ENCODE peak calls at places on chromosomes 7 and 10, in five cellular contexts. One of them, this sample, is unnamed.

GRCh38 chr10:71132321-71132810 is 80.0 kb upstream of the UNC5B start:
- DNase-seq in Peyer's patch: no peak
- DNase-seq in cardiac fibroblast: no peak
- DNase-seq in glutamatergic neuron: no peak
- DNase-seq in ascending aorta: no peak
- DNase-seq in this sample: no peak

GRCh38 chr10:50990568-50991495 is 83.5 kb upstream of the PRKG1 start:
- DNase-seq in Peyer's patch: no peak
- DNase-seq in cardiac fibroblast: peak
- DNase-seq in glutamatergic neuron: peak
- DNase-seq in ascending aorta: peak
- DNase-seq in this sample: peak

GRCh38 chr7:12056381-12056780 is 154.7 kb upstream of the TMEM106B start:
- DNase-seq in Peyer's patch: no peak
- DNase-seq in cardiac fibroblast: peak
- DNase-seq in glutamatergic neuron: no peak
- DNase-seq in ascending aorta: no peak
- DNase-seq in this sample: no peak

GRCh38 chr10:104802941-104803340 is 161.9 kb downstream of the SORCS3 start:
- DNase-seq in Peyer's patch: no peak
- DNase-seq in cardiac fibroblast: no peak
- DNase-seq in glutamatergic neuron: no peak
- DNase-seq in ascending aorta: no peak
- DNase-seq in this sample: no peak

GRCh38 chr10:124742418-124743187 is 1.6 kb downstream of the FAM53B start:
- DNase-seq in Peyer's patch: no peak
- DNase-seq in cardiac fibroblast: peak
- DNase-seq in glutamatergic neuron: peak
- DNase-seq in ascending aorta: peak
- DNase-seq in this sample: peak

GRCh38 chr10:104333037-104333727 is 5.1 kb downstream of the ITPRIP start:
- DNase-seq in Peyer's patch: no peak
- DNase-seq in cardiac fibroblast: peak
- DNase-seq in glutamatergic neuron: no peak
- DNase-seq in ascending aorta: peak
- DNase-seq in this sample: peak

GRCh38 chr7:74372511-74373111 is 81.1 kb upstream of the GTF2IRD1 start:
- DNase-seq in Peyer's patch: no peak
- DNase-seq in cardiac fibroblast: no peak
- DNase-seq in glutamatergic neuron: peak
- DNase-seq in ascending aorta: no peak
- DNase-seq in this sample: peak

GRCh38 chr10:31359979-31360378 is 41.0 kb downstream of the ZEB1 start:
- DNase-seq in Peyer's patch: no peak
- DNase-seq in cardiac fibroblast: peak
- DNase-seq in glutamatergic neuron: no peak
- DNase-seq in ascending aorta: no peak
- DNase-seq in this sample: no peak

GRCh38 chr7:125876436-125876835 is 946.8 kb upstream of the POT1 start:
- DNase-seq in Peyer's patch: no peak
- DNase-seq in cardiac fibroblast: no peak
- DNase-seq in glutamatergic neuron: no peak
- DNase-seq in ascending aorta: no peak
- DNase-seq in this sample: no peak

GRCh38 chr7:38021892-38022291 is 101.5 kb downstream of the EPDR1 start:
- DNase-seq in Peyer's patch: no peak
- DNase-seq in cardiac fibroblast: no peak
- DNase-seq in glutamatergic neuron: no peak
- DNase-seq in ascending aorta: no peak
- DNase-seq in this sample: no peak

GRCh38 chr10:6491841-6492609 is 88.1 kb downstream of the PRKCQ start:
- DNase-seq in Peyer's patch: no peak
- DNase-seq in cardiac fibroblast: no peak
- DNase-seq in glutamatergic neuron: no peak
- DNase-seq in ascending aorta: no peak
- DNase-seq in this sample: no peak

GRCh38 chr10:100482181-100482833 is 19.5 kb downstream of the WNT8B start:
- DNase-seq in Peyer's patch: peak
- DNase-seq in cardiac fibroblast: peak
- DNase-seq in glutamatergic neuron: peak
- DNase-seq in ascending aorta: peak
- DNase-seq in this sample: peak

GRCh38 chr10:90650858-90651257 is 207.0 kb downstream of the HTR7 start:
- DNase-seq in Peyer's patch: no peak
- DNase-seq in cardiac fibroblast: no peak
- DNase-seq in glutamatergic neuron: no peak
- DNase-seq in ascending aorta: no peak
- DNase-seq in this sample: no peak

GRCh38 chr10:21458496-21458895 is 67.0 kb downstream of the SKIDA1 start:
- DNase-seq in Peyer's patch: no peak
- DNase-seq in cardiac fibroblast: no peak
- DNase-seq in glutamatergic neuron: no peak
- DNase-seq in ascending aorta: no peak
- DNase-seq in this sample: peak

GRCh38 chr7:43572516-43573049 is 10.3 kb upstream of the STK17A start:
- DNase-seq in Peyer's patch: no peak
- DNase-seq in cardiac fibroblast: peak
- DNase-seq in glutamatergic neuron: no peak
- DNase-seq in ascending aorta: peak
- DNase-seq in this sample: peak

GRCh38 chr7:55992346-55992745 is 28.0 kb downstream of the NIPSNAP2 start:
- DNase-seq in Peyer's patch: no peak
- DNase-seq in cardiac fibroblast: no peak
- DNase-seq in glutamatergic neuron: no peak
- DNase-seq in ascending aorta: no peak
- DNase-seq in this sample: no peak

GRCh38 chr7:74233655-74234280 is 20.4 kb downstream of the RFC2 start:
- DNase-seq in Peyer's patch: no peak
- DNase-seq in cardiac fibroblast: peak
- DNase-seq in glutamatergic neuron: no peak
- DNase-seq in ascending aorta: no peak
- DNase-seq in this sample: no peak

GRCh38 chr7:22663319-22663718 is 63.7 kb upstream of the IL6 start:
- DNase-seq in Peyer's patch: no peak
- DNase-seq in cardiac fibroblast: peak
- DNase-seq in glutamatergic neuron: no peak
- DNase-seq in ascending aorta: no peak
- DNase-seq in this sample: peak

GRCh38 chr7:47580811-47581331 is 1.0 kb downstream of the TNS3 start:
- DNase-seq in Peyer's patch: no peak
- DNase-seq in cardiac fibroblast: peak
- DNase-seq in glutamatergic neuron: no peak
- DNase-seq in ascending aorta: no peak
- DNase-seq in this sample: no peak

GRCh38 chr7:47875998-47876744 is 72.1 kb downstream of the PKD1L1 start:
- DNase-seq in Peyer's patch: no peak
- DNase-seq in cardiac fibroblast: no peak
- DNase-seq in glutamatergic neuron: no peak
- DNase-seq in ascending aorta: no peak
- DNase-seq in this sample: no peak

DNA sequence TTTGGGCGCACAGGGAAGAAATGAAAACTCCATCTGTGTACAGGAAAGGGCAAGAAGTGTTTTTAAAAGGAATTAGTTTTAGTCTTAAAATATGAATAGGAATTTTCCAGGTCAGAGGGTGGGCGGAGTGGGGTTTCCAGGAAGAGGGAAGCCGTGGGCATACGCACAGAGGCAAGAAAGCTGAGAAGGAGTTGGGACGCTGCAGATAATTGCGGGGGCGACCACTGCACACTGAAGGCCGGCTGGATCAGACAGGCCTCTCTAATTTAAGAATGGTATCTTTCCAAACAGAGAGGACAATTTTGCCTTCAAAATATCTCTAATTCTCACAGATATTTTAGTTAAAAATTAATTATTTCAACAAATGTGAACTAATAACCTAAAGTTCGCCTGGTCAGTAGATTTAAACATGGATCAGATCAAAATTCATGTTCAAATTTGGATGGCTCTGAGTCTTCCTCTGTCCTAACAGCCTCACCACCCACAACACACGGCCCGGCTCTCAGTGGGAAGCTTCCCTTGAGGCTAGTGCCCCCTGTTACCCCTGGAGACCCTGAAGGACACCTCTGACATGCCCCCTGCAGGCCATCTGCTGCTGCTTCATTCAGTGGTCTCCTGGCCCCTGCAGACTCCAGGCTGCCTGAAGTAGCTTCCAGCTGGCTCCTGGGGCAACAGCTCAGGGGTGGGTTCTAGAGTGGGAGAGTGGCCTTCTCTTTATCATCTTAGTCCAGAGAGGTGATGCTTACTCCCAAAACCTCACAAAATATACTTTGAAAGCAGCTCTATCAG is 189.3 kb upstream of the INHBA start:
- DNase-seq in Peyer's patch: no peak
- DNase-seq in cardiac fibroblast: no peak
- DNase-seq in glutamatergic neuron: no peak
- DNase-seq in ascending aorta: no peak
- DNase-seq in this sample: no peak
- TF ChIP-seq CTCF in Peyer's patch: no peak
- TF ChIP-seq CTCF in cardiac fibroblast: peak
- TF ChIP-seq CTCF in glutamatergic neuron: no peak
- TF ChIP-seq CTCF in ascending aorta: no peak
- TF ChIP-seq CTCF in this sample: no peak

DNA sequence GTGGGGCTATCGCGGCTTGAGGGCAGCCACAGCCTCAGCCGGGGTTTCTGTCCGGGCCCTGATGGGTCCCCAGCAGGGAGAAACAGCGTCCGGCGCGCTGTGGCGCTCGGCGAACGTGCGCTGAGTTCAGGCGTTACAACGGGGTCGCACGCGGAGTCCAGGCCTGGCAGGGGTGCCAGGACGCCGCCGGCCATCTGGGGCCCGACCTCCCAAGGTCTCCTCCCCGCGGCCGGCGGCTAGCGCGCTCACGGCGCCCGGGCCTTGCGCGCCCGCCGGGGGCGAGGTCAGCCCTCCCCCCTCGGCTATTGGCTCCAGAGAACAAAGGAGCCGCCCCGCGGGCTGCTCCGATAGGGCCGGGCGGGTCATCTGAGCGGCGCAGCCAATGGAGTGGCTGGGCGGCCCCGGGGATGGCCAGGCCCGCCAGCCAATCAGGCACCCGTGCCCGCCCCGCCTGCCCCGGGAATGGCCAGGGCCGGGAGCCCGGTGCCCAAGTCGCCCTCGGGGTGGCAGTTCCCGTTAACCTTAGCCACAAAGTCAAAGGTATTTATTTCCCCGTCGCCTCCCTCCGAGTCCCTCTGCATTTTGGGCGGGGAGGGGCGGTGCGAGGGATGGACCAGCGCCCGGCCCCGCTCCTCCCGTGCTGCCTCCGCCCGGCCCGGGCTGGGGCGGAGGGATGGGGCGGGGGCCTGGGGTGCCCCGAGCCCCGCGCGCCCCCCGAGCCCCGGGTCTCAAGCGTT is at the start of gene ZNF775:
- DNase-seq in Peyer's patch: peak
- DNase-seq in cardiac fibroblast: peak
- DNase-seq in glutamatergic neuron: peak
- DNase-seq in ascending aorta: peak
- DNase-seq in this sample: peak
- TF ChIP-seq CTCF in Peyer's patch: no peak
- TF ChIP-seq CTCF in cardiac fibroblast: no peak
- TF ChIP-seq CTCF in glutamatergic neuron: no peak
- TF ChIP-seq CTCF in ascending aorta: no peak
- TF ChIP-seq CTCF in this sample: no peak

DNA sequence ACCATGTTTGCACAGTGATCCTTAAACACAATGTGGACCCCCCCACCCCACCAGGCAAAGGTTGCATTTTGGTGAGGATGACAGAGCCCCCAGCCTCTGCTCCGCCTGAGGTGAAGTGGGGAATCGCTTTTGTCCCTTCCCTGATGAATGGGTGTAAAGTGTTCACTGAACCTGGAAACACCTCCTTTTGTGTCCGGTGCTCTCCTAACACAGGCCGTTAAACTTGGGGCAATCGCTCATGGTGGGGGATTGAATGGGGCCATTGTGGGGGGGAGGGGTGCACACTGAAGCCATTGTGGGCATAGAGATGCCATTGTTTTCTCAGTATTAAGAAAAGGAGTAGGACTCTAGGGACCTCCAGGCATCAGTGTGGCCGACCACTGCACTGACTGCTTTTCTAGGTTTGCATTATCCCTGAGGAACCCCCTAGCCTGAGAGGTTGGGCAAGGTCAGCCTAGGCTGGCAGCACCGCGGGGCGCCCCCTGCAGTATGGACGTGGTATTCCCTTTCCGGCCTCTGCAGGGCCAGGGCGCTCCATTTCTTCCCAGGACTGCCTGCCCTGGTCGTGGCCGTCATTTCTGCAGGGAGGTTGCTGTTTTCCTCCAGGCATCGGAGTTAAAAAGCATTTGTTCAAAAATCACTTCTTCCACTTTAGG is 158.3 kb downstream of the TCF7L2 start:
- DNase-seq in Peyer's patch: no peak
- DNase-seq in cardiac fibroblast: no peak
- DNase-seq in glutamatergic neuron: peak
- DNase-seq in ascending aorta: no peak
- DNase-seq in this sample: no peak
- TF ChIP-seq CTCF in Peyer's patch: no peak
- TF ChIP-seq CTCF in cardiac fibroblast: peak
- TF ChIP-seq CTCF in glutamatergic neuron: peak
- TF ChIP-seq CTCF in ascending aorta: peak
- TF ChIP-seq CTCF in this sample: peak

DNA sequence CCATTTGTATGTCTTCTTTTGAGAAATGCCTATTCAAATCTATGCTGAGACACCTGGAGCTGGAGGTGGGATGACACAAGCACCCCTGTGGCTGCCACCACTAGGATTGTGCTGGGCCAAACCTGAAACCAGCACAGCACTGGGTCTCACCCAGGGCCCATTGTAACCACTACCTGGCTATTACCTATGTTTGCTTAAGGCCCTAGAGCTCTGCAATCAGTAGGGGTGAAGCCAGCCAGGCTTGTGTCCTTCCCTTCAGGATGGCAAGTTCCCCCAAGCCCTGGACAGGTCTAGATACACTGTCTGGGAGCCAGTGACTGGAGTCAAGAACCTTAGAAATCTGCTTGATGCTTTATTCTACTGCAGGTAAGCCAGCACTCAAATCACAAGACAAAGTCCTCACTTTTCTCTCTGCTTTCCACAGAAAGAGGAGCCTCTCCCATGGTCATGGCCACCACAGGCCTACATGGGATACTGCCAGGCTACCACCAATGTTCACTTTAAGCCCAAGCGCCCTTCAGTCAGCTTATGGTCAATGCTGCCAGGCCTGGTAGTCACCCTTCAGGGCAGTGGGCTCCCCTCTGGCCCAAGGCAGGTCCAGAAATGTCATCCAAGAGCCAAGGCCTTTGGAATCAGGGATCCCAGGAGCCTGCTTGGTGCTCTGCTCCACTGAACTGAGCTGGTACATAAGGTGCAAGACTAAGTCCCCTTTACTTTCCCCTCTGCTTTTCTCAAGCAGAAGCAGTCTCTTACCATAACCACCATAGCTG is 105.3 kb downstream of the BMS1 start:
- DNase-seq in Peyer's patch: no peak
- DNase-seq in cardiac fibroblast: no peak
- DNase-seq in glutamatergic neuron: no peak
- DNase-seq in ascending aorta: no peak
- DNase-seq in this sample: no peak
- TF ChIP-seq CTCF in Peyer's patch: no peak
- TF ChIP-seq CTCF in cardiac fibroblast: no peak
- TF ChIP-seq CTCF in glutamatergic neuron: no peak
- TF ChIP-seq CTCF in ascending aorta: no peak
- TF ChIP-seq CTCF in this sample: no peak

This sample was measured in fibroblast of mammary gland.